ENCODE peak calls at places on chromosomes 12 and 14, in nine cellular contexts. One of them, this sample, is unnamed. For H3K9me3, the result is how much of the 10 kb centered on the place peaks cover.

GRCh38 chr12:91053951-91054715 is 3.7 kb downstream of the KERA start:
- DNase-seq in neuronal stem cell: no peak
- DNase-seq in CD8-positive, alpha-beta memory T cell: no peak
- DNase-seq in GM12878: no peak
- DNase-seq in upper lobe of left lung: no peak
- DNase-seq in left ventricle myocardium inferior: no peak
- DNase-seq in tibial artery: no peak
- DNase-seq in CD4-positive, alpha-beta memory T cell: no peak
- DNase-seq in right cardiac atrium: no peak
- DNase-seq in this sample: no peak

GRCh38 chr12:103808239-103808880 is 32.7 kb downstream of the NT5DC3 start:
- DNase-seq in neuronal stem cell: no peak
- DNase-seq in left ventricle myocardium inferior: no peak
- DNase-seq in CD4-positive, alpha-beta memory T cell: no peak
- DNase-seq in right cardiac atrium: no peak
- DNase-seq in tibial artery: no peak
- DNase-seq in upper lobe of left lung: no peak
- DNase-seq in GM12878: no peak
- DNase-seq in CD8-positive, alpha-beta memory T cell: no peak
- DNase-seq in this sample: peak

GRCh38 chr14:101854366-101854765 is 92.9 kb downstream of the PPP2R5C start:
- DNase-seq in neuronal stem cell: no peak
- DNase-seq in left ventricle myocardium inferior: no peak
- DNase-seq in CD4-positive, alpha-beta memory T cell: peak
- DNase-seq in right cardiac atrium: no peak
- DNase-seq in upper lobe of left lung: peak
- DNase-seq in CD8-positive, alpha-beta memory T cell: no peak
- DNase-seq in tibial artery: no peak
- DNase-seq in GM12878: no peak
- DNase-seq in this sample: no peak

GRCh38 chr12:51391047-51391837 is at the start of gene GALNT6:
- DNase-seq in right cardiac atrium: peak
- DNase-seq in GM12878: no peak
- DNase-seq in tibial artery: no peak
- DNase-seq in CD8-positive, alpha-beta memory T cell: peak
- DNase-seq in upper lobe of left lung: peak
- DNase-seq in CD4-positive, alpha-beta memory T cell: peak
- DNase-seq in left ventricle myocardium inferior: no peak
- DNase-seq in neuronal stem cell: peak
- DNase-seq in this sample: peak

GRCh38 chr14:96938946-96939345 is 141.8 kb downstream of the VRK1 start:
- DNase-seq in right cardiac atrium: no peak
- DNase-seq in CD4-positive, alpha-beta memory T cell: no peak
- DNase-seq in neuronal stem cell: no peak
- DNase-seq in left ventricle myocardium inferior: no peak
- DNase-seq in upper lobe of left lung: no peak
- DNase-seq in CD8-positive, alpha-beta memory T cell: no peak
- DNase-seq in GM12878: no peak
- DNase-seq in tibial artery: no peak
- DNase-seq in this sample: no peak

GRCh38 chr12:116432321-116432750 is 126.8 kb upstream of the MAP1LC3B2 start:
- DNase-seq in right cardiac atrium: no peak
- DNase-seq in CD4-positive, alpha-beta memory T cell: no peak
- DNase-seq in upper lobe of left lung: peak
- DNase-seq in left ventricle myocardium inferior: no peak
- DNase-seq in CD8-positive, alpha-beta memory T cell: no peak
- DNase-seq in tibial artery: no peak
- DNase-seq in GM12878: no peak
- DNase-seq in neuronal stem cell: no peak
- DNase-seq in this sample: no peak

GRCh38 chr14:103828315-103828967 is 18.9 kb downstream of the PPP1R13B start:
- DNase-seq in CD8-positive, alpha-beta memory T cell: no peak
- DNase-seq in tibial artery: peak
- DNase-seq in right cardiac atrium: peak
- DNase-seq in neuronal stem cell: no peak
- DNase-seq in upper lobe of left lung: no peak
- DNase-seq in left ventricle myocardium inferior: peak
- DNase-seq in GM12878: no peak
- DNase-seq in CD4-positive, alpha-beta memory T cell: no peak
- DNase-seq in this sample: peak

GRCh38 chr14:94089479-94089878 is 8.4 kb downstream of the IFI27L1 start:
- DNase-seq in left ventricle myocardium inferior: no peak
- DNase-seq in tibial artery: no peak
- DNase-seq in upper lobe of left lung: no peak
- DNase-seq in CD4-positive, alpha-beta memory T cell: no peak
- DNase-seq in neuronal stem cell: no peak
- DNase-seq in GM12878: no peak
- DNase-seq in right cardiac atrium: no peak
- DNase-seq in CD8-positive, alpha-beta memory T cell: no peak
- DNase-seq in this sample: no peak

GRCh38 chr12:93990832-93991748 is 157.3 kb upstream of the PLXNC1 start:
- DNase-seq in CD4-positive, alpha-beta memory T cell: no peak
- DNase-seq in left ventricle myocardium inferior: peak
- DNase-seq in GM12878: no peak
- DNase-seq in neuronal stem cell: peak
- DNase-seq in upper lobe of left lung: no peak
- DNase-seq in right cardiac atrium: peak
- DNase-seq in tibial artery: peak
- DNase-seq in CD8-positive, alpha-beta memory T cell: no peak
- DNase-seq in this sample: no peak

GRCh38 chr12:38689704-38690103 is 215.7 kb downstream of the CPNE8 start:
- DNase-seq in CD4-positive, alpha-beta memory T cell: no peak
- DNase-seq in GM12878: no peak
- DNase-seq in CD8-positive, alpha-beta memory T cell: no peak
- DNase-seq in right cardiac atrium: no peak
- DNase-seq in left ventricle myocardium inferior: no peak
- DNase-seq in upper lobe of left lung: no peak
- DNase-seq in neuronal stem cell: no peak
- DNase-seq in tibial artery: no peak
- DNase-seq in this sample: no peak

GRCh38 chr12:118357327-118358007 is 15.2 kb downstream of the TAOK3 start:
- DNase-seq in left ventricle myocardium inferior: no peak
- DNase-seq in tibial artery: peak
- DNase-seq in right cardiac atrium: no peak
- DNase-seq in CD4-positive, alpha-beta memory T cell: peak
- DNase-seq in CD8-positive, alpha-beta memory T cell: peak
- DNase-seq in upper lobe of left lung: peak
- DNase-seq in GM12878: peak
- DNase-seq in neuronal stem cell: no peak
- DNase-seq in this sample: no peak

GRCh38 chr14:54567634-54568561 is 970 bp downstream of the SAMD4A start:
- DNase-seq in right cardiac atrium: peak
- DNase-seq in GM12878: no peak
- DNase-seq in CD8-positive, alpha-beta memory T cell: peak
- DNase-seq in CD4-positive, alpha-beta memory T cell: peak
- DNase-seq in upper lobe of left lung: peak
- DNase-seq in neuronal stem cell: peak
- DNase-seq in tibial artery: peak
- DNase-seq in left ventricle myocardium inferior: peak
- DNase-seq in this sample: peak

GRCh38 chr12:9707356-9707755 is 25.5 kb downstream of the CLECL1 start:
- DNase-seq in tibial artery: no peak
- DNase-seq in neuronal stem cell: no peak
- DNase-seq in right cardiac atrium: no peak
- DNase-seq in upper lobe of left lung: no peak
- DNase-seq in GM12878: no peak
- DNase-seq in left ventricle myocardium inferior: no peak
- DNase-seq in CD8-positive, alpha-beta memory T cell: no peak
- DNase-seq in CD4-positive, alpha-beta memory T cell: no peak
- DNase-seq in this sample: no peak

GRCh38 chr14:75709207-75709812 is 48.3 kb downstream of the TTLL5 start:
- DNase-seq in left ventricle myocardium inferior: peak
- DNase-seq in CD4-positive, alpha-beta memory T cell: peak
- DNase-seq in CD8-positive, alpha-beta memory T cell: peak
- DNase-seq in GM12878: peak
- DNase-seq in neuronal stem cell: peak
- DNase-seq in upper lobe of left lung: peak
- DNase-seq in right cardiac atrium: peak
- DNase-seq in tibial artery: peak
- DNase-seq in this sample: peak

GRCh38 chr12:127174881-127175280 is 1092.1 kb upstream of the TMEM132C start:
- DNase-seq in neuronal stem cell: no peak
- DNase-seq in tibial artery: no peak
- DNase-seq in CD8-positive, alpha-beta memory T cell: no peak
- DNase-seq in CD4-positive, alpha-beta memory T cell: no peak
- DNase-seq in right cardiac atrium: no peak
- DNase-seq in GM12878: no peak
- DNase-seq in upper lobe of left lung: no peak
- DNase-seq in left ventricle myocardium inferior: no peak
- DNase-seq in this sample: no peak

GRCh38 chr12:103739546-103739945 is 101.5 kb downstream of the NT5DC3 start:
- DNase-seq in right cardiac atrium: no peak
- DNase-seq in upper lobe of left lung: no peak
- DNase-seq in neuronal stem cell: no peak
- DNase-seq in CD4-positive, alpha-beta memory T cell: no peak
- DNase-seq in left ventricle myocardium inferior: no peak
- DNase-seq in GM12878: no peak
- DNase-seq in CD8-positive, alpha-beta memory T cell: no peak
- DNase-seq in tibial artery: no peak
- DNase-seq in this sample: no peak

GRCh38 chr14:50704454-50705010 is 36.4 kb upstream of the SAV1 start:
- DNase-seq in right cardiac atrium: no peak
- DNase-seq in GM12878: no peak
- DNase-seq in tibial artery: no peak
- DNase-seq in upper lobe of left lung: no peak
- DNase-seq in neuronal stem cell: no peak
- DNase-seq in left ventricle myocardium inferior: no peak
- DNase-seq in CD8-positive, alpha-beta memory T cell: no peak
- DNase-seq in CD4-positive, alpha-beta memory T cell: no peak
- DNase-seq in this sample: no peak

GRCh38 chr14:60956202-60956601 is 24.7 kb downstream of the TRMT5 start:
- DNase-seq in CD4-positive, alpha-beta memory T cell: no peak
- DNase-seq in neuronal stem cell: no peak
- DNase-seq in GM12878: no peak
- DNase-seq in right cardiac atrium: no peak
- DNase-seq in left ventricle myocardium inferior: no peak
- DNase-seq in upper lobe of left lung: no peak
- DNase-seq in CD8-positive, alpha-beta memory T cell: no peak
- DNase-seq in tibial artery: no peak
- DNase-seq in this sample: no peak
- H3K9me3 ChIP-seq in CD4-positive, alpha-beta memory T cell: under half
- H3K9me3 ChIP-seq in neuronal stem cell: under half
- H3K9me3 ChIP-seq in GM12878: under half
- H3K9me3 ChIP-seq in right cardiac atrium: under half
- H3K9me3 ChIP-seq in left ventricle myocardium inferior: half or more
- H3K9me3 ChIP-seq in upper lobe of left lung: under half
- H3K9me3 ChIP-seq in CD8-positive, alpha-beta memory T cell: under half
- H3K9me3 ChIP-seq in tibial artery: under half
- H3K9me3 ChIP-seq in this sample: under half

DNA sequence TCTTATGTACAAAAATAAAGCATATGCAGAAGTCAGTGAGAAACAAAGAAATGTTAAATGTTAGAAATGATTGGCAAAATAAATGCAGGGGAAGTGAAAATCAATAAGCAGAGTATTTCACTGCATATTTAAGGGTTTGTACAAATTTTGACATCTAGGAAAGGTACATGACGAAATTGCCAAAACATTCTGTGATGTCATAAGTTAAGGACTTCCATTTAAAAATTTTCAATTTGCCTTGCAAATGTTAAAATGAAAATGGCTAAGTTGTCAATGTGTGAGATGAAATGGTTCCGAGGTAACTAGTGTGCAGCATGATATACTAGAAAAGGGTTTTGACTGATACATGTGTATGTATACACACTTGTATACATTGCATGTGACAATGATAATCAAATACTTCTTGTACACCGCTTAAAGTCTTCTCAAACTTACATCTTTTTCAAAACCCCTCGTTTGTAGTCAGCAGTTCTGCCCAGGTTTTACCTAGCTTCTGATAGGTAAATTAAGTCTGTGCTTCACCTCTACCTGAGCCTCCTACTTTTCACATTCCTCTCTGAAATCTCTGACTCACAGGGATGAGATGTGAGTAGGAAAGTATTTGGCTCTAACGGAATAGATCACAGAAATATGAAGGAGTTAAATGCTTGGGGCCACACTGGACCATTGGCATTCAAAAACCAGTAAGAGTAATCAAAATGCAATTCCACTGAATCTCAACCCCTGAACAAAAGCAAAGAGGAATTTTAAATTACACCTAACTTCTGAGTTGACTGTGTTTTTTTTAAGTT is 442.4 kb upstream of the FOXG1 start:
- DNase-seq in left ventricle myocardium inferior: no peak
- DNase-seq in GM12878: no peak
- DNase-seq in neuronal stem cell: no peak
- DNase-seq in CD8-positive, alpha-beta memory T cell: no peak
- DNase-seq in tibial artery: no peak
- DNase-seq in CD4-positive, alpha-beta memory T cell: no peak
- DNase-seq in upper lobe of left lung: no peak
- DNase-seq in right cardiac atrium: no peak
- DNase-seq in this sample: no peak
- H3K9me3 ChIP-seq in left ventricle myocardium inferior: under half
- H3K9me3 ChIP-seq in GM12878: under half
- H3K9me3 ChIP-seq in neuronal stem cell: under half
- H3K9me3 ChIP-seq in CD8-positive, alpha-beta memory T cell: under half
- H3K9me3 ChIP-seq in tibial artery: under half
- H3K9me3 ChIP-seq in CD4-positive, alpha-beta memory T cell: under half
- H3K9me3 ChIP-seq in upper lobe of left lung: under half
- H3K9me3 ChIP-seq in right cardiac atrium: under half
- H3K9me3 ChIP-seq in this sample: under half

GRCh38 chr14:92963301-92964123 is 40.6 kb downstream of the CHGA start:
- DNase-seq in tibial artery: no peak
- DNase-seq in right cardiac atrium: peak
- DNase-seq in neuronal stem cell: no peak
- DNase-seq in CD4-positive, alpha-beta memory T cell: no peak
- DNase-seq in left ventricle myocardium inferior: peak
- DNase-seq in upper lobe of left lung: no peak
- DNase-seq in GM12878: no peak
- DNase-seq in CD8-positive, alpha-beta memory T cell: no peak
- DNase-seq in this sample: no peak
- H3K9me3 ChIP-seq in tibial artery: under half
- H3K9me3 ChIP-seq in right cardiac atrium: under half
- H3K9me3 ChIP-seq in neuronal stem cell: under half
- H3K9me3 ChIP-seq in CD4-positive, alpha-beta memory T cell: under half
- H3K9me3 ChIP-seq in left ventricle myocardium inferior: under half
- H3K9me3 ChIP-seq in upper lobe of left lung: under half
- H3K9me3 ChIP-seq in GM12878: under half
- H3K9me3 ChIP-seq in CD8-positive, alpha-beta memory T cell: under half
- H3K9me3 ChIP-seq in this sample: under half

DNA sequence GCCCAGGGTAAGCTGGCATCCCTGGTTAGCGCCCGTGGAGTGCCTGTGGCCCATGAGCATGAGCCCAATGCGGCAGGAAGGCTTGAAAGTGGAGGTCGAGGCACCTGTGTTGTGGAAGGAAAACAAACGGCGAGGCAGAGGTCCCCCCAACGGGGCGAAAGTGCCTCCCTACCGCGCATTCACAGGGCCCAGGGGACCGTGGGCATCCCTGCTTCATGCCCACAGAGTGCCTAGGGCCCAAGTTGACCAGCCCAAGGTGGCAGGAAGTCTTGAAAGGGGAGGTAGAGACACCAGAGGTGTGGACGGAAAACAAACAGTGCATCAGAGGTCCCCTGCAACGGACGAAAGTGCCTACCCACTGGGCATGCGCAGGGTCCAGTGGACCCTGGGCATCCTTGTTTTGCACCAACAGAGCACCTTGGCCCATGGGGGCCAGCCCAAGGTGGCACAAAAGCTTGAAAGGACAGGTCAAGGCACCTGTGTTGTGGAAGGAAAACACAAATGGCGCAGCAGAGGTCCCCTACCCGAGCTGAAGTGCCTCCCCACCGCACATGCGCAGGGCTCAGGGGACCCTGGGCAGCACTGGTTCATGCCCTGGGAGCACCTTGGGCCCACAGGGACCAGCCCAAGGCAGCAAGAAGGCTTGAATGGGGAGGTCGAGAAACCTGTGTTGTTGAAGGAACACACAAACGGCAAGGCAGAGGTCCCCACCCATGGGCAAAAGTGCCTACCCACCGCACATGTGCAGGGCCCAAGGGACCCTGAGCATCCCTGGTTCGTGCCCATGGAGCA is 377.5 kb downstream of the ALG10 start:
- DNase-seq in CD8-positive, alpha-beta memory T cell: no peak
- DNase-seq in tibial artery: peak
- DNase-seq in upper lobe of left lung: peak
- DNase-seq in neuronal stem cell: no peak
- DNase-seq in CD4-positive, alpha-beta memory T cell: no peak
- DNase-seq in left ventricle myocardium inferior: peak
- DNase-seq in GM12878: no peak
- DNase-seq in right cardiac atrium: peak
- DNase-seq in this sample: peak
- H3K9me3 ChIP-seq in CD8-positive, alpha-beta memory T cell: under half
- H3K9me3 ChIP-seq in tibial artery: under half
- H3K9me3 ChIP-seq in upper lobe of left lung: half or more
- H3K9me3 ChIP-seq in neuronal stem cell: under half
- H3K9me3 ChIP-seq in CD4-positive, alpha-beta memory T cell: under half
- H3K9me3 ChIP-seq in left ventricle myocardium inferior: half or more
- H3K9me3 ChIP-seq in GM12878: under half
- H3K9me3 ChIP-seq in right cardiac atrium: under half
- H3K9me3 ChIP-seq in this sample: under half